ENCODE peak calls at places on chromosomes 6 and 20, in nine cellular contexts. Y is AG08395, Q is NCI-H1105, S is GM20000, X is hypothalamus, B is HepG2, G is hippocampal formation, P is epithelial cell of esophagus, N is neural progenitor cell. U is an unnamed sample.

GRCh38 chr6:29926081-29926794 is 16.1 kb upstream of the HLA-A start:
- DNase-seq in P (peak), S (no peak), N (no peak), G (no peak), B (no peak), Y (peak), Q (no peak), X (no peak), U (no peak)

GRCh38 chr20:35886537-35886936 is 67.8 kb downstream of the SCAND1 start:
- DNase-seq in P (no peak), Q (no peak), G (no peak), N (no peak), Y (no peak), S (no peak), B (no peak), X (no peak), U (no peak)

GRCh38 chr20:19886666-19887288 is 128.7 kb downstream of the RIN2 start:
- DNase-seq in N (peak), X (no peak), S (no peak), Q (no peak), B (no peak), P (peak), G (peak), Y (no peak), U (peak)

GRCh38 chr20:50153500-50154377 is at the start of gene PEDS1:
- DNase-seq in G (peak), P (peak), Y (peak), B (peak), X (peak), Q (peak), S (peak), N (peak), U (peak)

GRCh38 chr20:23214903-23215302 is 128.8 kb upstream of the CD93 start:
- DNase-seq in G (no peak), Q (no peak), S (no peak), B (no peak), X (no peak), N (no peak), P (no peak), Y (no peak), U (no peak)

GRCh38 chr6:82015043-82015442 is 232.5 kb downstream of the IBTK start:
- DNase-seq in B (no peak), Y (peak), X (no peak), Q (no peak), S (no peak), G (no peak), P (peak), N (no peak), U (peak)

GRCh38 chr20:13029687-13030510 is 21.1 kb downstream of the SPTLC3 start:
- DNase-seq in Y (peak), P (peak), N (no peak), Q (no peak), B (peak), G (no peak), X (no peak), S (no peak), U (peak)

GRCh38 chr20:31972481-31973386 is 4.8 kb downstream of the XKR7 start:
- DNase-seq in Q (no peak), B (no peak), G (no peak), P (no peak), N (peak), S (no peak), Y (no peak), X (no peak), U (no peak)

GRCh38 chr20:47854687-47855212 is 69.5 kb upstream of the SULF2 start:
- DNase-seq in N (peak), S (peak), B (peak), G (no peak), P (peak), X (no peak), Q (peak), Y (peak), U (peak)